ENCODE peak calls at places on chromosomes 7 and 10, in seven cellular contexts. G is CD8-positive, alpha-beta T cell; S is heart right ventricle; Y is PC-3; X is CD8-positive, alpha-beta memory T cell; J is WERI-Rb-1; T is neuronal stem cell. Z is an unnamed sample.

GRCh38 chr10:93481931-93482834 is at the start of gene MYOF:
- DNase-seq in S (peak; percentile 65), T (peak; percentile 54), J (peak; percentile 53), Y (peak; percentile 88), G (peak; percentile 34), X (peak; percentile 58), Z (peak; percentile 61)

GRCh38 chr7:138505361-138505873 is 45.4 kb downstream of the TRIM24 start:
- DNase-seq in G (no peak), J (no peak), S (no peak), T (no peak), Y (no peak), X (no peak), Z (no peak)

GRCh38 chr7:3710531-3710930 is 409.5 kb downstream of the SDK1 start:
- DNase-seq in J (no peak), X (no peak), S (no peak), T (no peak), Y (peak; percentile 51), G (no peak), Z (no peak)

GRCh38 chr7:89837515-89837914 is 316.8 kb upstream of the STEAP1 start:
- DNase-seq in G (no peak), J (peak; percentile 78), Y (peak; percentile 1), S (no peak), T (peak; percentile 44), X (no peak), Z (no peak)

GRCh38 chr10:52966904-52967303 is 194.3 kb upstream of the MBL2 start:
- DNase-seq in T (no peak), X (no peak), S (no peak), G (no peak), Y (no peak), J (no peak), Z (no peak)

GRCh38 chr7:31327071-31327470 is 13.5 kb downstream of the NEUROD6 start:
- DNase-seq in X (no peak), J (no peak), S (no peak), G (no peak), T (no peak), Y (peak; percentile 55), Z (no peak)

GRCh38 chr10:98001736-98002135 is 28.7 kb downstream of the CRTAC1 start:
- DNase-seq in X (no peak), J (no peak), Y (no peak), S (no peak), T (no peak), G (no peak), Z (no peak)

GRCh38 chr10:103276251-103276936 is 544 bp upstream of the INA start:
- DNase-seq in G (no peak), X (no peak), S (no peak), J (peak; percentile 15), Y (no peak), T (no peak), Z (no peak)

GRCh38 chr7:863106-863505 is 13.2 kb upstream of the GET4 start:
- DNase-seq in Y (no peak), X (no peak), G (no peak), S (no peak), J (no peak), T (no peak), Z (no peak)

GRCh38 chr10:82742478-82742877 is 867.5 kb downstream of the NRG3 start:
- DNase-seq in T (no peak), X (no peak), S (no peak), Y (peak; percentile 16), J (no peak), G (no peak), Z (no peak)

GRCh38 chr7:139842414-139843210 is 13.5 kb downstream of the TBXAS1 start:
- DNase-seq in Y (no peak), X (no peak), G (no peak), T (no peak), S (no peak), J (no peak), Z (no peak)

GRCh38 chr10:28627102-28627501 is 50.2 kb upstream of the BAMBI start:
- DNase-seq in S (no peak), Y (no peak), X (no peak), G (no peak), T (no peak), J (no peak), Z (no peak)

GRCh38 chr10:117541909-117542705 is 439 bp upstream of the EMX2 start:
- DNase-seq in G (no peak), Y (no peak), X (no peak), S (no peak), T (peak; percentile 88), J (no peak), Z (peak; percentile 81)

GRCh38 chr7:214410-215212 is 22.2 kb downstream of the FAM20C start:
- DNase-seq in Y (peak; percentile 80), J (no peak), T (no peak), G (no peak), X (no peak), S (no peak), Z (peak; percentile 44)

GRCh38 chr7:25028370-25028971 is 48.5 kb upstream of the OSBPL3 start:
- DNase-seq in Y (peak; percentile 84), T (no peak), J (no peak), X (peak; percentile 25), G (peak; percentile 21), S (no peak), Z (no peak)

DNA sequence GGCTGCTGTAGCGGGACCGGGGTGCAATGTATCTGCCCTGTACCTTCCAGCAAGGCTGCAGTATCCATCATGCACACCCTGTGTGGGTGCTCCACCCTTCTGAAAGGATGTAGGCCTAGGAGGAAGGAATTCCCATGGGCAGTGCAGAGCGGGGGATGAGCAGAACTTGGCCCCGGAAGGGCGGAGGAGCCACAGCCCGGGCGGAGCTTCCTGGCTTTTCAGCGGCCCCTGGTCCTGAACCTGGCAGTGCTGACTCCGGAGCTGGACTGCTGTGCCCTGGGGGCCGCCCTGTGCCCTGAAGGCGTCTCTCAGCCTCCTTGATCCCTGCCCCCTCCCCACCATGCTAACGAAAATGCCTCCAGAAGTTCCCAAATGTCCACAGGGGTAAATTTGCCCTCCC is 175.8 kb downstream of the TCERG1L start:
- DNase-seq in X (no peak), G (no peak), Y (no peak), S (no peak), T (no peak), J (no peak), Z (no peak)
- H3K4me3 ChIP-seq in X (no peak overlapping the region), G (no peak overlapping the region), Y (no peak overlapping the region), S (no peak overlapping the region), T (no peak overlapping the region), J (no peak overlapping the region), Z (no peak overlapping the region)

GRCh38 chr7:80253237-80253636 is 118.6 kb downstream of the GNAI1 start:
- DNase-seq in S (no peak), J (no peak), G (no peak), Y (peak; percentile 54), T (no peak), X (no peak), Z (no peak)

GRCh38 chr7:80249619-80250305 is 115.1 kb downstream of the GNAI1 start:
- DNase-seq in S (no peak), X (no peak), T (no peak), G (no peak), Y (no peak), J (no peak), Z (no peak)

GRCh38 chr7:80255656-80256055 is 121.0 kb downstream of the GNAI1 start:
- DNase-seq in T (no peak), G (no peak), X (no peak), S (no peak), Y (no peak), J (no peak), Z (no peak)

GRCh38 chr7:80257751-80258150 is 123.1 kb downstream of the GNAI1 start:
- DNase-seq in Y (no peak), G (no peak), X (no peak), T (no peak), J (no peak), S (no peak), Z (no peak)

DNA sequence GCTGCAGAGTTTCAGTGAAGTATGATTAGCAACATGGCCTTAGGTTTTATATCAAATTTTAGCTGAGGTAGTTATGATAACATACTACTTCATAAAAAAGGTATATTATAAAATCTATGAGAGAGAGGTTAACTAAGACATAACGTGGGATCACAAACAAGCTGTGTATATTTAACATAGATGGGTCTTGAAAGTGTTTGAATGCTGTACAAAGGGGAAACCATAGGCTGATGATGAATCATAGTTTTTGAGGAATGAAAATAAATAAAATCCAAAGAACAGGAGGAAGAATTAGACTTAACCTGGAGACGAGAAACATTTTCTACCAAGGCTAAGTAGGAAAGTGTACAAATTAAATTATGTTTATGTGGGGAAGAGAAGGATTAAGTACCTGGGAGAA is 119.0 kb downstream of the GNAI1 start:
- DNase-seq in T (no peak), J (no peak), S (no peak), G (no peak), X (no peak), Y (peak; percentile 43), Z (no peak)
- H3K27ac ChIP-seq in T (no peak overlapping the region), J (no peak overlapping the region), S (no peak overlapping the region), G (no peak overlapping the region), X (no peak overlapping the region), Y (peak overlapping the region; percentile 77), Z (no peak overlapping the region)

GRCh38 chr7:158023157-158023556 is 564.5 kb downstream of the PTPRN2 start:
- DNase-seq in Y (no peak), G (no peak), S (no peak), T (no peak), X (no peak), J (no peak), Z (no peak)

GRCh38 chr7:158021836-158022235 is 565.8 kb downstream of the PTPRN2 start:
- DNase-seq in X (no peak), S (no peak), G (no peak), J (no peak), Y (no peak), T (no peak), Z (no peak)

GRCh38 chr7:158023563-158024350 is 563.9 kb downstream of the PTPRN2 start:
- DNase-seq in J (no peak), X (no peak), T (no peak), Y (peak; percentile 8), S (no peak), G (no peak), Z (no peak)

GRCh38 chr7:158024351-158024715 is 563.3 kb downstream of the PTPRN2 start:
- DNase-seq in G (no peak), S (no peak), J (no peak), T (no peak), X (no peak), Y (no peak), Z (no peak)

GRCh38 chr7:158022601-158023000 is 565.0 kb downstream of the PTPRN2 start:
- DNase-seq in J (no peak), G (no peak), Y (no peak), S (no peak), X (no peak), T (no peak), Z (no peak)
- H3K9me3 ChIP-seq in J (no peaks in the 10 kb centered on the region), G (no peaks in the 10 kb centered on the region), Y (no peaks in the 10 kb centered on the region), S (no peaks in the 10 kb centered on the region), X (no peaks in the 10 kb centered on the region), T (no peaks in the 10 kb centered on the region), Z (no peaks in the 10 kb centered on the region)

DNA sequence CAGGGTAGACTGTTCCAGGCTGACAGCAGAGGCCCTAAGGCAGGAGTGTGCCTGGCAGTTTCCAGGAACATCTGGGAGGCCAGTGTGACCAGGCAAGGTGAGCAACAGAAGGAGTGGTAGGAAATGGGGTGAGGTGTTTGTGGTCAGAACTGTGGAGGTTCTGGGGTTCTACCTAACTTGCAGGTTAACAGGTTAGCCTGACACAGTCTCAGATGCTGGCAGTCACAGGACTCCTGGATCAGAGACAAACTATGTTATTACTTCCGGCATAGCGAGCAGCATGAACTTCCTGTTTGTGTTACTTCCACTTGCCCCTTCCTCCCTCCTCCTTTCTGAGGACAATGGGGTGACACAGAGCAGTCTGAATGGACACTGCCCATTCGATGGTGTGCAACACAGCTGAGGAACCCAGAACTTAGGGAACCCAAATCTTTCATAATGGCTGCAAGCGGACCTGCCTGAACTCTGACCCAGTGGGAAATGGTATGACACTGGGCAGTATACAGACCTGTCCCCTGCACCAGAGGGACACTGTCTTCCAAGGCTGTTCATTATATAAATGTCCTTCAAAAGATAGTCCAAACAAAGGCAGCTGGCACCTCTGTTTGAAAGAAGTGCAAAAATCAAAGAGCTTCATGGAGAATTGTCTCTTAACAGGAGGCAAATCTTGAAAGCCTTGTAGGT is 3.9 kb upstream of the SAR1A start:
- DNase-seq in J (no peak), X (peak; percentile 51), Y (peak; percentile 69), S (no peak), T (no peak), G (peak; percentile 21), Z (no peak)
- H3K4me3 ChIP-seq in J (no peak overlapping the region), X (peak overlapping the region; percentile 3), Y (no peak overlapping the region), S (no peak overlapping the region), T (no peak overlapping the region), G (no peak overlapping the region), Z (no peak overlapping the region)

Z was measured in right cardiac atrium.